ENCODE peak calls at places on chromosomes 11 and 22, in five cellular contexts. U is SK-N-SH, F is neural progenitor cell, O is PC-3, T is MM.1S. R is an unnamed sample.

GRCh38 chr11:7889985-7890384 is 41.1 kb downstream of the OR10A6 start:
- DNase-seq in O (no peak), F (no peak), U (no peak), T (no peak), R (peak; percentile 18)

GRCh38 chr11:107646783-107647182 is 55.8 kb downstream of the ELMOD1 start:
- DNase-seq in O (no peak), F (no peak), T (no peak), U (no peak), R (no peak)

GRCh38 chr22:38727530-38728451 is 22.0 kb downstream of the GTPBP1 start:
- DNase-seq in T (peak; percentile 2), F (no peak), O (no peak), U (no peak), R (no peak)

GRCh38 chr11:129265125-129265788 is 73.1 kb upstream of the ARHGAP32 start:
- DNase-seq in T (no peak), F (no peak), O (no peak), U (no peak), R (no peak)

GRCh38 chr11:26276798-26277424 is 55.0 kb upstream of the ANO3 start:
- DNase-seq in U (peak; percentile 43), O (peak; percentile 79), F (peak; percentile 67), T (peak; percentile 81), R (peak; percentile 65)

GRCh38 chr11:129412501-129412900 is 36.9 kb downstream of the BARX2 start:
- DNase-seq in O (no peak), T (no peak), F (no peak), U (no peak), R (peak; percentile 3)

GRCh38 chr11:83257638-83258229 is 28.4 kb downstream of the CCDC90B start:
- DNase-seq in T (no peak), F (no peak), U (no peak), O (peak; percentile 79), R (peak; percentile 79)

GRCh38 chr22:39954584-39955055 is 5.6 kb upstream of the TMA7B start:
- DNase-seq in T (no peak), U (no peak), O (peak; percentile 24), F (no peak), R (peak; percentile 60)

GRCh38 chr11:61895046-61895717 is 3.8 kb upstream of the FADS3 start:
- DNase-seq in F (no peak), T (no peak), U (no peak), O (no peak), R (no peak)

GRCh38 chr11:74777877-74778276 is 29.2 kb downstream of the RNF169 start:
- DNase-seq in U (no peak), T (no peak), F (no peak), O (peak; percentile 19), R (no peak)

GRCh38 chr11:2583605-2583958 is 116.2 kb downstream of the KCNQ1OT1 start:
- DNase-seq in T (no peak), O (no peak), U (peak; percentile 20), F (no peak), R (no peak)

DNA sequence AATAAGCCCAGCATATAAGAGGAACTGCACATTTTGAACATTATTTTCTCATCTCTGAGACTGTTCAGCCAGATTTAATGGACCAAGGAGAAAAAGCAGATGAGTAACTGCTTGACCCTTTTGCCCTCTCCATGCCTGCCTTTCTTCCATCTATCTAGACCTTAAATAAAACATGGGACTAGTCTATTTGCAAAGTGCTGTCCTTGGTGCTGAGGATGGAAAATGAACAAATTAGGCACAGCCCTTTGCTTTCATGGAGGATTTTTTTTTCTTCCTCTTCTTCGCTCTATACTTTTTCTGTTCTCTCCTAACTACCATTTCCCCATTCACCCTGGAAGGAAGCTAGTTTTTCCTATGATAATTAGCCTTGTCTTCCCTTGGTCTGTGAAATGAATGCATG is 361.3 kb downstream of the GRM5 start:
- DNase-seq in O (peak; percentile 31), F (peak; percentile 40), T (no peak), U (no peak), R (peak; percentile 20)
- H3F3A ChIP-seq in O (no peaks in the 10 kb centered on the region), F (no peaks in the 10 kb centered on the region), T (no peaks in the 10 kb centered on the region), U (no peaks in the 10 kb centered on the region), R (no peaks in the 10 kb centered on the region)

GRCh38 chr22:50301581-50301991 is 5.9 kb downstream of the PLXNB2 start:
- DNase-seq in O (no peak), F (no peak), U (peak; percentile 91), T (no peak), R (no peak)

GRCh38 chr22:50303515-50303847 is 4.0 kb downstream of the PLXNB2 start:
- DNase-seq in T (no peak), U (no peak), O (no peak), F (no peak), R (no peak)

GRCh38 chr22:50300620-50301257 is 6.7 kb downstream of the PLXNB2 start:
- DNase-seq in T (no peak), O (no peak), F (no peak), U (no peak), R (no peak)

GRCh38 chr22:50302564-50302963 is 4.9 kb downstream of the PLXNB2 start:
- DNase-seq in F (no peak), T (no peak), U (peak; percentile 67), O (no peak), R (peak; percentile 17)

DNA sequence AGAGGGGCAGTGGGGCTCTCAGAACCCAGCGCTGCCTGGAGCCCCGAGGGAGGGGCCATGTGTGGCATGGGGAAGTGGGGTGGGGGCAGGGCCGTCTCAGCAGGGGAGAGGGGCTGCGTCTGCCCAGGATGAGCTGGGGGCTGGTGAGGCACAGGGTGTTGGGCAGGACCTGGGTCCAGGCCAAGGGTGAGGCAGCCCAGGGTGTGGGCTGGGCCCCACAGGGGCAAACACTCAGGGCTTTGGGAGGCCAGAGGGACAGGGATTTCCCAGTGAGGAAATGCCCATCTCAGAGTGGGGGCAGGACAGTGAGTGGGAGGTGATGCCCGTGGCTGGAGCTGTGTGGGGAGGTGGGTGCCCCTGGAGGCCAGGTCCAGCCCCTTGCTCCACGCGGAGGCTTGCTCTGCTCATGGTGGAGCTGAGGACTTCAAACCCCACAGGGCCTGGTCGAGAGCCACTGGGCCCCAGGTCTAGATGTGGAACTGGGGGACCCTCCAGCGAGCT is 5.4 kb downstream of the PLXNB2 start:
- DNase-seq in U (no peak), F (no peak), O (peak; percentile 15), T (no peak), R (peak; percentile 78)
- H3K9ac ChIP-seq in U (peak overlapping the region; percentile 43), F (no peak overlapping the region), O (peak overlapping the region; percentile 4), T (no peak overlapping the region), R (peak overlapping the region; percentile 94)

DNA sequence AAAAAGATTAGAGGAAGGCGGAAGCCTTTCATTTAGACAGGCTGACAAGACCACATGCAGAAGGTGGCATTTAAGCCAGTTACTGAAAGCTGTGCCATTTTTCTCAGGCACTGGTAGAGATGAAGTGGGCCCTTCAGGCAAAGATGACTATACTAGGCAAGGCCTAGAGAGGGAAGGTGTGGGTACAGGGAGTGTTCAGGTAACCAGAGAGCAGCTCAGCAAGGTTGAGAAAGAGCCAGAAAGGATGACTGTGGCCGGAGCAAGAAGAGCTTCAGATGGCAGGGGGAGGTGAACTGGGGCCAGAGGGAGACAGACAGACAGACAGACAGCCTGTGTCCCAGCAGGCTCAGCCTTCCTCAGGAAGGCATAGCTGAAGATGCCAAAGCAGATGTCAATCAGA is 88.1 kb upstream of the NARS2 start:
- DNase-seq in F (no peak), U (no peak), T (no peak), O (no peak), R (no peak)
- TF ChIP-seq EZH2phosphoT487 in F (no peak), U (no peak), T (no peak), O (no peak), R (no peak)

GRCh38 chr11:45886816-45887520 is 1.5 kb downstream of the MAPK8IP1 start:
- DNase-seq in O (no peak), F (no peak), U (no peak), T (no peak), R (no peak)
- H3F3A ChIP-seq in O (no peaks in the 10 kb centered on the region), F (peaks cover 12% of the 10 kb centered on the region), U (no peaks in the 10 kb centered on the region), T (no peaks in the 10 kb centered on the region), R (no peaks in the 10 kb centered on the region)

GRCh38 chr22:22824340-22825212 is 63.0 kb upstream of the IGLL5 start:
- DNase-seq in U (no peak), T (no peak), F (no peak), O (no peak), R (no peak)

GRCh38 chr22:22822106-22822505 is 65.5 kb upstream of the IGLL5 start:
- DNase-seq in F (no peak), U (no peak), O (no peak), T (no peak), R (no peak)

GRCh38 chr22:22827187-22827948 is 60.2 kb upstream of the IGLL5 start:
- DNase-seq in U (no peak), O (no peak), F (no peak), T (no peak), R (no peak)

GRCh38 chr22:22823126-22823804 is 64.4 kb upstream of the IGLL5 start:
- DNase-seq in U (no peak), O (no peak), F (no peak), T (no peak), R (no peak)

DNA sequence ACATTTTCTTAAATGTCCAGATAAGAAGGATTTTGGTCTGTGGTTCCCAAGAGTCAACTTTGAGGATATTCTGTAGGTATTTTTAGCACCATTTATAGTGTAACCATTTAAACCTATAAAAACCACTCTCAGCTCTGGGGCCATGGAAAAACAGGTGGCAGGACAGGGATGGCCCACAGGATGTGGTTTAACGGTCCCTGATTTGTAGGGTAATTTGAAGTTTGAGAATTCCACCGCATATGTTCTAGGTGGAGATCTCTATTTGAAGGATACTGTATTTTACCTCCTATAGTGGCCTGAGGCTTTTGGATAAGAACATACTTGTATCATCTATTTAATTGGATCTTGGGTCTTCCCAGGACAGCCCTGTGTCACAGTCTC is 62.4 kb upstream of the IGLL5 start:
- DNase-seq in O (no peak), F (no peak), U (no peak), T (no peak), R (no peak)
- H3K9ac ChIP-seq in O (no peak overlapping the region), F (no peak overlapping the region), U (no peak overlapping the region), T (no peak overlapping the region), R (no peak overlapping the region)

DNA sequence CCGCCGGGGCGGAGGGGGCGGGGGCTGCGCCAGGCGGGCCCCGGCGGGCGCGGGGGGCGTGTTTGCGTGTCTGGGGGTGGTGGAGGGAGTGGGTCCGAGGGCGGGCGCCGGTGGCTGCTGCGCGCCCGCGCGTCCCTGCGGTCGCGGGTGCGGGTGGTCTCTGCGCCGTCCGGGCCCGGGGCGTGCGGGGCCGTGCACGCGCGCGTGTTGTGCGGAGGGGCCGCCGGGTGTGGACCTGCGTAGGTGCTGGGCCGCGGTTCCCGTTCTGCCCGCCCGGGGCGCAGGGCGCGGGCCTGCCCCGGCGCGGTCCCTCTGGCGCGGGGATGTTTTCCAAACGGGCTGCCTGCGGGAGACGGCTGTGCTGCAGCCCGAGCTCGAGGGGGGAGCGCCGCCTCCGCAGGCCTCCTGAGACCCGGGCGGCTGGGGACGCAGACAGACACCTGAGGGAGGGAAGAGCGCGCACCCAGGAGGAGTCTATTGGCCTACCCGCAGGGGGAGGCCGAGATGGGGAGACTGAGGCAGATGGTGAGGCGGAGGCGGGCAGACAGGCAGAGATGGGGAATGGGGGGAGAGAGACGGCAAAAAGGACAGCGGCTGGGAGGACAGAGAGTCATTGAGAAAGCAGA is 442 bp downstream of the PELI3 start:
- DNase-seq in F (peak; percentile 74), U (no peak), T (peak; percentile 29), O (peak; percentile 43), R (peak; percentile 79)
- TF ChIP-seq EZH2phosphoT487 in F (no peak), U (no peak), T (no peak), O (no peak), R (no peak)

GRCh38 chr22:50530280-50530856 is 556 bp upstream of the TYMP start:
- DNase-seq in F (peak; percentile 52), U (no peak), O (peak; percentile 68), T (peak; percentile 43), R (peak; percentile 90)
- H3F3A ChIP-seq in F (peaks cover 58% of the 10 kb centered on the region), U (peaks cover 19% of the 10 kb centered on the region), O (no peaks in the 10 kb centered on the region), T (peaks cover 19% of the 10 kb centered on the region), R (peaks cover 21% of the 10 kb centered on the region)

R was measured in GM23248.